ENCODE peak calls at places on chromosome 1, in ten cellular contexts. A is Daoy, B is HAP-1, W is neuronal stem cell, D is A673, M is iris pigment epithelial cell, S is posterior cingulate gyrus, G is NCI-H460, C is IMR-90, T is head of caudate nucleus. K is an unnamed sample.

GRCh38 chr1:180915426-180915965 is 2.8 kb downstream of the KIAA1614 start:
- DNase-seq in A (no peak), B (no peak), W (no peak), D (no peak), M (no peak), S (no peak), G (no peak), C (no peak), T (no peak), K (no peak)

GRCh38 chr1:212004888-212005287 is 30.5 kb downstream of the INTS7 start:
- DNase-seq in A (no peak), B (no peak), W (no peak), D (no peak), M (no peak), S (no peak), G (no peak), C (no peak), T (no peak), K (no peak)

GRCh38 chr1:248822148-248823032 is 3.3 kb downstream of the SH3BP5L start:
- DNase-seq in A (no peak), B (no peak), W (no peak), D (no peak), M (no peak), S (no peak), G (no peak), C (no peak), T (no peak), K (no peak)

GRCh38 chr1:17128361-17128760 is 9.1 kb upstream of the PADI2 start:
- DNase-seq in A (peak), B (peak), W (no peak), D (peak), M (peak), S (no peak), G (peak), C (peak), T (no peak), K (no peak)

GRCh38 chr1:244046907-244047738 is 4.0 kb upstream of the ZBTB18 start:
- DNase-seq in A (peak), B (no peak), W (no peak), D (no peak), M (peak), S (no peak), G (no peak), C (peak), T (no peak), K (no peak)

GRCh38 chr1:108592030-108592759 is 32.3 kb downstream of the EEIG2 start:
- DNase-seq in A (no peak), B (no peak), W (no peak), D (peak), M (peak), S (no peak), G (no peak), C (no peak), T (no peak), K (no peak)

GRCh38 chr1:63871451-63871850 is 97.6 kb downstream of the ROR1 start:
- DNase-seq in A (no peak), B (no peak), W (no peak), D (no peak), M (no peak), S (no peak), G (no peak), C (no peak), T (no peak), K (no peak)

GRCh38 chr1:11804666-11805453 is 904 bp downstream of the MTHFR start:
- DNase-seq in A (peak), B (peak), W (no peak), D (peak), M (peak), S (no peak), G (no peak), C (peak), T (no peak), K (no peak)

K was measured in frontal cortex.